ENCODE peak calls at places on chromosome 17, in seven cellular contexts. R, D, S, Z, L, G and A are unnamed samples.

GRCh38 chr17:50443492-50444051 is 17.6 kb downstream of the ACSF2 start:
- DNase-seq in L (no peak), Z (no peak), G (no peak), D (no peak), R (peak; percentile 40), S (no peak), A (peak; percentile 40)

GRCh38 chr17:14746784-14747575 is 446.1 kb downstream of the HS3ST3B1 start:
- DNase-seq in Z (no peak), S (no peak), R (peak; percentile 32), L (no peak), D (no peak), G (no peak), A (no peak)

GRCh38 chr17:57257213-57257873 is 1.0 kb downstream of the MSI2 start:
- DNase-seq in Z (no peak), G (no peak), L (peak; percentile 28), S (peak; percentile 53), R (no peak), D (no peak), A (peak; percentile 67)

GRCh38 chr17:78132086-78132676 is 1.6 kb downstream of the TMC8 start:
- DNase-seq in D (no peak), S (peak; percentile 77), R (no peak), G (no peak), L (peak; percentile 79), Z (no peak), A (peak; percentile 29)

GRCh38 chr17:31349454-31349853 is 28.0 kb upstream of the EVI2A start:
- DNase-seq in G (no peak), D (no peak), L (no peak), S (no peak), Z (no peak), R (no peak), A (no peak)

GRCh38 chr17:66548158-66548557 is 245.7 kb downstream of the PRKCA start:
- DNase-seq in R (no peak), S (no peak), L (peak; percentile 26), G (no peak), D (no peak), Z (no peak), A (no peak)

GRCh38 chr17:75654176-75654575 is 12.8 kb downstream of the RECQL5 start:
- DNase-seq in L (no peak), S (no peak), R (peak; percentile 15), D (no peak), G (no peak), Z (no peak), A (no peak)

GRCh38 chr17:50210249-50211225 is 9.1 kb upstream of the COL1A1 start:
- DNase-seq in S (peak; percentile 72), R (peak; percentile 99), D (peak; percentile 55), G (peak; percentile 85), L (no peak), Z (peak; percentile 54), A (peak; percentile 42)

GRCh38 chr17:68175416-68175815 is 72.4 kb upstream of the AMZ2 start:
- DNase-seq in Z (no peak), S (no peak), L (no peak), D (no peak), G (no peak), R (no peak), A (no peak)

GRCh38 chr17:68176770-68177169 is 71.1 kb upstream of the AMZ2 start:
- DNase-seq in G (no peak), R (no peak), L (no peak), Z (no peak), D (no peak), S (no peak), A (peak; percentile 51)

GRCh38 chr17:68175905-68176304 is 71.9 kb upstream of the AMZ2 start:
- DNase-seq in R (no peak), S (no peak), Z (no peak), L (no peak), D (no peak), G (no peak), A (no peak)

GRCh38 chr17:68182016-68182315 is 65.9 kb upstream of the AMZ2 start:
- DNase-seq in S (no peak), Z (no peak), L (no peak), G (no peak), R (no peak), D (no peak), A (no peak)

DNA sequence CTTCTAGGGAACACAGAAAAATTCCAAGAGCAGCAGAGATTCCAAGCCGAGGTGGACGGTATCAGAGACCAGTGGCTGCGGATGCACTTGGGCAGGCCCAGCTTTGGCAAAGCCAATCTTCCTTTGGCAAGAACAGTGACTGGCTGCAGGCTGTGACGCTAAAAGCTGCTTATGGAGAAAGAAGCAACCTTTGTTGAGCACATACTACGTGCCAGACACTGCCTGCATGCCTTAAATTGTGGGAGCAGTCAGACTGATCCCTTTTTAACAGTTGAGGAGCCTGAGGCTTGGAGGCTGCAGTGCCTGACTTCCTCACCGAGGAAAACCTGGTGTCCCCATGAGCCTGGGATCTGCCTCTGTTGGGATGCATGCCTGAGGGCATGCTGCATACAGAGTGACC is 69.0 kb upstream of the AMZ2 start:
- DNase-seq in G (no peak), D (no peak), Z (no peak), R (no peak), S (no peak), L (no peak), A (no peak)
- H3K27ac ChIP-seq in G (no peak overlapping the region), D (no peak overlapping the region), Z (no peak overlapping the region), R (no peak overlapping the region), S (no peak overlapping the region), L (no peak overlapping the region), A (no peak overlapping the region)

GRCh38 chr17:80771612-80772005 is 220.0 kb upstream of the CHMP6 start:
- DNase-seq in G (no peak), S (no peak), Z (no peak), R (no peak), D (no peak), L (no peak), A (peak; percentile 36)

GRCh38 chr17:80774643-80775281 is 216.9 kb upstream of the CHMP6 start:
- DNase-seq in R (no peak), L (peak; percentile 20), S (no peak), Z (no peak), G (no peak), D (no peak), A (no peak)

GRCh38 chr17:80772906-80773242 is 218.8 kb upstream of the CHMP6 start:
- DNase-seq in S (no peak), Z (no peak), G (no peak), D (no peak), R (no peak), L (no peak), A (no peak)

GRCh38 chr17:80774146-80774545 is 217.5 kb upstream of the CHMP6 start:
- DNase-seq in L (no peak), S (no peak), D (no peak), R (no peak), Z (no peak), G (no peak), A (no peak)

DNA sequence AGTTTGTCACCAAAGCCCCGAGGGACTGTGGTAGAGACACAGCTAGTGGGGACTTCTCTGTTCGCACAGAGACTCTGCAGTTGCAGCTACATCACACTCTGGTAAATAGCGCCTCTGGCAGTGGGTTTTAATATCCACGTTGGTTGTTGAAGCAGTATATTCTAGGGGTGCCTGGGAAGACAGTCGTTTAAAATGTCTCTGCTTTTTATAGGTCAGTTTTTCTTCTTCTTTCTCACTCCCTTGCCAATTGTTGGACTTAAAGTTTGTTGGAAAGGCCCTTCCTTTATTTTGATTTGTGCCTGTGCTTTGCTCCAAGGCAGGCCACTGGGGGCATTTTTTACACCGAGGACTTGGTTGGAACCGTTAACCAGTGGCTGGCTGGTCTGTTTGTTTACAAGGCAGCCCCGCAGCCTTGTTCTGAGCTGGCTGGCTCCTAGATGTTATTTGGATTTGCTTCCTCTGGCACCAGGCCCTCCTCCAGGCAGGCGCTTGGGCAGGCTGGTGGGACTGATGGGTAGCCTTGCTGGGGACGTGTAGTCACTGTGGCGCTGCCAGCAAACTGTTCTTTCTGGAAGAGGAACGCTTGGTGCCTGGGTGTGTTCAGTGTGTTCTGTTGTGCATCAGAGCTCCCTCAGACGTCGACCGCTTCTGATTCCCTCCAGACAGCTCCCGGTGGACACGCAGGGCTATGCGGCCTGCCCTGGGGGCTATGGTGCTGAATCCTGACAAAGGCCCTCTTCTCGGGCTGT is 218.2 kb upstream of the CHMP6 start:
- DNase-seq in G (no peak), R (no peak), S (peak; percentile 44), L (no peak), Z (peak; percentile 47), D (no peak), A (peak; percentile 61)
- H3K4me3 ChIP-seq in G (no peak overlapping the region), R (no peak overlapping the region), S (no peak overlapping the region), L (no peak overlapping the region), Z (peak overlapping the region; percentile 10), D (no peak overlapping the region), A (no peak overlapping the region)

DNA sequence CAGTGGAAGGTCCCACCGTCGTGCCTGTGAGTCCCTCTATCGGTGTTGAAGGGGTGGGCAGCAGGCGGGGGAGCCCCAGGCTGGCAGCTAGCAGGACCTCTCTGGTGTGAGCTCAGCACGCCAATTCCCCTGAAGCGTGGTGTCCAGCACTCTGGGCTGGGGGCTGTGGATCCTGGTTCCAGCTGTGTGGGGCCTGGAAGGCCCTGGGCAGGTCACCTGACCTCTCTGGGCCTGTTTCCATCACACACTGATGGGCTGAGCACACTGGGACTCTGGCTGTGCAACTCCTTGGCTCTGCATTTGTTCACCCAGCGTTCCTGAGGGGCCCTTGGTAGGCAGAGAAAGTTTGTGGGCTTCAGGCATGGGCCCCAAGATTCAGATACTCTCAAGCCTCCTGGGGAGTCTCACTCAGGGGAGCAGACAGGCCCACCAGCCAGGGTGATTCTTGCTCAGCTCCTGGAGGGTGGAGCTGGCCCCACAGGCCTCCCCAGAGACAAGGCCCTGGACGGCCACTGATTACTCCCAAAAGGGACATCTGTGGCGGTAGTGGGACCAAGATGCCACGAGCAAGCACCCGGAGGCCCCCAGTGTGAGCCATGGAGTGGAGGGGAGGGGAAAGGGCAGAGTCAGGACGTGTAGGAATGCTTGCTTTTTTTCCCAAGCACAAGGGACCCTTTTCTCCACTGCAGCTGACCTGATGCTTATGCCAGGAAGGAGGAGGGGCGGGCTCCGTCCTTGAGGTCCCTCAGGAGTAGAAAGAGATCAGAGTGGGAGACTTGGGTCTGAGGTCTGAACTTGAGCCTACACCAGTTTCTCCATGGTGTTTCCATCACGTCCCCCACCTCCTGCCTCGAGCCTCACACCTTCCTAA is 8.5 kb downstream of the SCGB1C2 start:
- DNase-seq in S (no peak), L (no peak), R (no peak), G (no peak), D (no peak), Z (no peak), A (peak; percentile 4)
- TF ChIP-seq CTCF in S (no peak), L (no peak), R (no peak), G (no peak), D (no peak), Z (no peak), A (no peak)

GRCh38 chr17:43356999-43357398 is 41.8 kb upstream of the ARL4D start:
- DNase-seq in D (peak; percentile 96), R (peak; percentile 87), Z (no peak), G (peak; percentile 47), L (no peak), S (no peak), A (no peak)

GRCh38 chr17:43360739-43361498 is 37.9 kb upstream of the ARL4D start:
- DNase-seq in R (peak; percentile 100), Z (peak; percentile 71), S (no peak), D (peak; percentile 100), L (peak; percentile 94), G (peak; percentile 98), A (peak; percentile 99)

GRCh38 chr17:43356450-43356849 is 42.3 kb upstream of the ARL4D start:
- DNase-seq in D (no peak), S (no peak), L (no peak), G (no peak), R (no peak), Z (no peak), A (no peak)

GRCh38 chr17:43360376-43360738 is 38.4 kb upstream of the ARL4D start:
- DNase-seq in L (peak; percentile 72), R (peak; percentile 88), G (peak; percentile 69), D (no peak), S (no peak), Z (no peak), A (peak; percentile 49)

DNA sequence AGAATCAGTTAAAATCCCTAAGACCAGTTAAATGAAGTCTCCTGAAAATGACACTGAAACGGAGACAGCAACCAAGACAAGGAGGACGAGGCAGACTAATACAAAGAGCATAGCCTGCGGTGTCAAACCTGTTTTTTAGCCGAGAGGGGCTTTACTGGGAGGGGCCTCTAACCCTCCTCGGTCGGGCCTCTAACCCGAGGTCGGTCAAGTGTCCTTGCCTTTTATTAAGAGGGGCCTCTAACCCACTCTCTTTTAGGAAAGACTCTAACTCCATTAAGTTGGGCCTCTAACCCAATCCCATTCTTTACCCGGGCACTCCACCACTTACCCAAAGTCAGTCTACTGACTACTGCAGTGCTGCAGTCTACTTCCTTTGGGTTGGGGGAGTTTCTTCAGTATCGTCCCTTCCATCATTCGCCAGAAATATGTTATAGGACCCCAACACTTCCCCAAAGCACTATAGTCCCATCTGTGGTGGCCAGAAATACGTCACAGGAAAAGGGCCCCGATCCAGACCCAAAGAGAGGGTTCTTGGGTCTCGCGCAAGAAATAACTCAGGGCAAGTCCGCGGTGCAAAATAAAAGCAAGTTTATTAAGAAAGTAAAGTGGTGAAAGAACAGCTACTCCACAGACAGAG is 39.2 kb upstream of the ARL4D start:
- DNase-seq in D (no peak), Z (no peak), R (no peak), L (peak; percentile 11), S (no peak), G (no peak), A (no peak)
- H3K27ac ChIP-seq in D (peak overlapping the region; percentile 81), Z (peak overlapping the region; percentile 93), R (no peak overlapping the region), L (peak overlapping the region; percentile 100), S (no peak overlapping the region), G (peak overlapping the region; percentile 91), A (peak overlapping the region; percentile 100)